ENCODE peak calls at places on chromosome 20, in four cellular contexts. Y is HepG2, I is GM12878, Z is H1. O is an unnamed sample.

GRCh38 chr20:8855315-8855714 is 213.6 kb upstream of the PLCB4 start:
- DNase-seq in Y (no peak), I (no peak), Z (no peak), O (no peak)

GRCh38 chr20:18722381-18722780 is 91.2 kb upstream of the SCP2D1 start:
- DNase-seq in Y (no peak), I (no peak), Z (no peak), O (no peak)

GRCh38 chr20:63129376-63129965 is 86.5 kb downstream of the YTHDF1 start:
- DNase-seq in Y (no peak), I (no peak), Z (no peak), O (no peak)

GRCh38 chr20:43925215-43925614 is 10.6 kb downstream of the TOX2 start:
- DNase-seq in Y (no peak), I (peak), Z (no peak), O (no peak)

GRCh38 chr20:47544240-47544639 is 42.6 kb downstream of the NCOA3 start:
- DNase-seq in Y (no peak), I (no peak), Z (no peak), O (no peak)

GRCh38 chr20:48523191-48523757 is 304.5 kb downstream of the PREX1 start:
- DNase-seq in Y (peak), I (no peak), Z (peak), O (peak)

GRCh38 chr20:20435453-20435852 is 67.5 kb downstream of the INSM1 start:
- DNase-seq in Y (no peak), I (no peak), Z (no peak), O (no peak)

GRCh38 chr20:60053125-60053812 is 95.0 kb downstream of the CDH26 start:
- DNase-seq in Y (peak), I (no peak), Z (no peak), O (no peak)

GRCh38 chr20:11891827-11892521 is 25.7 kb upstream of the BTBD3 start:
- DNase-seq in Y (peak), I (peak), Z (peak), O (peak)

GRCh38 chr20:44619294-44619693 is 32.2 kb downstream of the ADA start:
- DNase-seq in Y (no peak), I (no peak), Z (no peak), O (no peak)

GRCh38 chr20:13008761-13009681 is at the start of gene SPTLC3:
- DNase-seq in Y (peak), I (no peak), Z (no peak), O (no peak)

GRCh38 chr20:63101781-63102719 is 95.3 kb upstream of the BHLHE23 start:
- DNase-seq in Y (no peak), I (no peak), Z (peak), O (no peak)

GRCh38 chr20:3461911-3462677 is 8.7 kb upstream of the ATRN start:
- DNase-seq in Y (no peak), I (no peak), Z (no peak), O (no peak)

GRCh38 chr20:4962257-4962855 is 39.0 kb downstream of the SLC23A2 start:
- DNase-seq in Y (no peak), I (no peak), Z (no peak), O (no peak)

GRCh38 chr20:18543216-18543615 is 24.0 kb upstream of the SMIM26 start:
- DNase-seq in Y (no peak), I (no peak), Z (no peak), O (no peak)

GRCh38 chr20:4813839-4814695 is 92.4 kb downstream of the PRND start:
- DNase-seq in Y (no peak), I (peak), Z (no peak), O (no peak)

GRCh38 chr20:19275630-19276071 is 63.2 kb downstream of the SLC24A3 start:
- DNase-seq in Y (no peak), I (no peak), Z (no peak), O (no peak)

GRCh38 chr20:2458919-2459499 is 11.6 kb downstream of the SNRPB start:
- DNase-seq in Y (no peak), I (no peak), Z (no peak), O (no peak)

GRCh38 chr20:9514461-9515210 is at the start of gene LAMP5:
- DNase-seq in Y (no peak), I (no peak), Z (peak), O (peak)

GRCh38 chr20:44457016-44457415 is 18.7 kb upstream of the TTPAL start:
- DNase-seq in Y (no peak), I (no peak), Z (no peak), O (no peak)

GRCh38 chr20:33673411-33674293 is 576 bp downstream of the NECAB3 start:
- DNase-seq in Y (no peak), I (no peak), Z (no peak), O (no peak)

GRCh38 chr20:33676121-33676520 is 1.9 kb upstream of the NECAB3 start:
- DNase-seq in Y (no peak), I (no peak), Z (no peak), O (no peak)

GRCh38 chr20:33676652-33677645 is 2.7 kb upstream of the NECAB3 start:
- DNase-seq in Y (no peak), I (no peak), Z (no peak), O (no peak)

GRCh38 chr20:33674294-33675126 is at the start of gene NECAB3:
- DNase-seq in Y (peak), I (no peak), Z (peak), O (no peak)

DNA sequence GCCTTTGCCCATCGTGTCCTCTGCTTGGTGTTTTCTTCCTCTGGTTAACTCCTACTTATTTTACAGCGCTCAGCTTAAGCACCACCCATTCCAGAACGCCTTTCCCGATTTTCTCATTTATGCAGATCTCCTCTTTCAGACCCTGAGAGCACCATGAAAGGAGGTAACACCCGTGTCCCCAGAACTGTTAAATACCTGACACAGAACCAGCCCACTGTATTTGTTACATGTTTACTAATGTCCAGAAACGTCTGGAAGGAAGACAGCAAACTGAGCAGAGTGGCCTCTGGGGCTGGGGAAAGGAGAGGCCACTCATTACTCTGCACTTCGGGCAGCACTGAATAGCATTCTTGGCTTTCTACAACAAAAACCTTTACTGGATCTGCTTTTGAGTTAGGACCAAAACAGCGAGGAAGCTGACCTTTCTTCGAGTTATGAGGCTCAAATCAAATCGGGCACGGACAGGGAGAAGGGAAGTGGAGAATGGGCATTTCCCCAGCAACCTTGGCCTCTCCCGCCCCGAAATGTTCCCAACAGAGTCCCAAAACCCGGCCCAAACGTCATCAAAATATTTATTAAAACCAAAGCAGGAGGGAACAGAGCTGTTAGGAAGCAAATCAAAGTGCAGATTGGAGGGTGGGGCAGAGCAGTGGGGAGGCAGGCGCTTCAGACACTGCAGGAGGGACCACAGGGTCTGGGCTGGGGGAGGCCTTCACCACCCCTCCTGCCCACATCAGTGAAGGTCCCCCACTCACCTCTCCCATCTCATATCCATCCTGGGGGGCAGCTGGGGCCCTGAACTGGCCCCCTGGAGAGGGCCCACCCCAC is 1.1 kb upstream of the NECAB3 start:
- DNase-seq in Y (no peak), I (no peak), Z (no peak), O (no peak)
- H3K4me3 ChIP-seq in Y (peak), I (no peak), Z (peak), O (peak)

GRCh38 chr20:31870703-31871601 is 518 bp downstream of the TTLL9 start:
- DNase-seq in Y (no peak), I (no peak), Z (peak), O (no peak)

GRCh38 chr20:31869673-31869941 is 720 bp downstream of the DUSP15 start:
- DNase-seq in Y (no peak), I (no peak), Z (no peak), O (no peak)

GRCh38 chr20:31868853-31869672 is 1.3 kb downstream of the DUSP15 start:
- DNase-seq in Y (no peak), I (no peak), Z (peak), O (no peak)

GRCh38 chr20:31871602-31871954 is 1.1 kb downstream of the TTLL9 start:
- DNase-seq in Y (no peak), I (no peak), Z (no peak), O (no peak)

DNA sequence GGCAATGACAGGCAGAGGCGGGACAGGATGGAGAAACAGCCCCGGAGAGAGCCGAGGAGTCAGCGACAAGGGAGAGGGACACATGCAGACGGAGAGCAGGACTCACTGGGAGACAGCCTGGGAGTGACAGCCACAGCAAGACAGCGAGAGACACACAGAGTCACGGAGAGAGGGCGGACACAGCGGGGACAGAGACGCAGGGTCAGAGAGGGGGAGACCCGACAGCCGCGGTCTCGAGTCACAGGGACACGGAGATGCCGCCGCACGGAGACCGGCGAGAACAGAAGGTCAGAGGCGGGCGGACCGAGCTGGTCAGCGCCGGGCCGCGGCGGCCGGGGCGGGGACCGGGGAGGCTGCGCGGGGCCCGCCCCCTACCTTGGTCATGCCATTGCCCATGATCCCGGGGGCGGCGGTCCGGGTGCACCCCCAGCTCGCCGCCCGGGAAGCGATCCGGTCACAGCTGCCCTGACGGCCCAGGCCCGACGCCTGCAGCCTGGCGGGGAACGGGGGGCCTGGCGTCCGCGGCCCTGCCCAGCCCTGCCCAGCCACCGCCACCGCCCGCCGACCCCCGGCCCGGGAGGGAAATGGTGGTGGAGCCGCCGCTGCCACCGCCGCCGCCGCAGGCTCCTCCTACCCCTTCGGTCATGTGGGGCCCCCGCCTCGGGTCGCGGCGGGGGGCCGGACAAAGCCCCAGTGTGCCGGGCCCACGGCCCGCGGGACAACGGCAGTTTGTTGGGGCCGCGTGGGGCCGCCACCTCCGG is at the start of the genes DUSP15 and TTLL9:
- DNase-seq in Y (no peak), I (no peak), Z (peak), O (no peak)
- TF ChIP-seq SUZ12 in Y (no peak), I (peak), Z (peak), O (no peak)

DNA sequence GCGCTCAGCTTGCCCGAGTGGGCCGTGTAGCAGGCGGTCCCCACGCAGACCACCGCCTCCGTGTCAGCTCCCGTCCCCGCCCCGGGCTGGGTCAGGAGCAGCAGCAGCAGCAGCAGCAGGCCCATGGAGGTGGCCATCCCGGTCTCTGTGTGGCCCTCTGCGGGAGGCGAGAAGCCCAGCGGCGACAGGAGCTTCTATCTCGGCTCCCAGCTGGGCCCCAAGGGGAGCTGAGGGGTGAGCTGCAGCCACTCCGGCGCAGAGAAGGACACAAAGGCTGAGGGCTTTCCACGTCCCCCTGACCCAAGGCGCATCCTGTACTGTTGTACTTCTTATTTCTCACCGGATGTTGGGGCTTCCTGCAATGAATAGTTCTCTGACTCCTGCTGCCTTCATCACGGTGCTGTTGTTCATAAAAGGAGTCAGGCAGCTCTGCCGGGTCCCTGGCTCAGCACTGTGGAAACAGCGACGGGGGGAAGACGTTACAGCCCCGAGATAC is at the start of gene CD93:
- DNase-seq in Y (no peak), I (no peak), Z (no peak), O (no peak)
- H3K4me3 ChIP-seq in Y (no peak), I (no peak), Z (no peak), O (no peak)

GRCh38 chr20:41203660-41204059 is 66.3 kb downstream of the PLCG1 start:
- DNase-seq in Y (no peak), I (no peak), Z (no peak), O (no peak)

GRCh38 chr20:41205313-41205712 is 68.0 kb downstream of the PLCG1 start:
- DNase-seq in Y (no peak), I (no peak), Z (no peak), O (no peak)

GRCh38 chr20:41202426-41202825 is 65.1 kb downstream of the PLCG1 start:
- DNase-seq in Y (no peak), I (no peak), Z (no peak), O (no peak)

GRCh38 chr20:41201760-41202159 is 64.4 kb downstream of the PLCG1 start:
- DNase-seq in Y (no peak), I (no peak), Z (no peak), O (no peak)

GRCh38 chr20:41204304-41205265 is 67.2 kb downstream of the PLCG1 start:
- DNase-seq in Y (no peak), I (no peak), Z (no peak), O (no peak)
- TF ChIP-seq SUZ12 in Y (no peak), I (no peak), Z (no peak), O (no peak)

GRCh38 chr20:6855806-6856205 is 88.3 kb downstream of the BMP2 start:
- DNase-seq in Y (no peak), I (no peak), Z (no peak), O (no peak)

GRCh38 chr20:6863355-6863754 is 95.9 kb downstream of the BMP2 start:
- DNase-seq in Y (no peak), I (no peak), Z (no peak), O (no peak)

GRCh38 chr20:6852478-6852877 is 85.0 kb downstream of the BMP2 start:
- DNase-seq in Y (no peak), I (no peak), Z (no peak), O (no peak)

GRCh38 chr20:6855074-6855473 is 87.6 kb downstream of the BMP2 start:
- DNase-seq in Y (no peak), I (no peak), Z (no peak), O (no peak)

GRCh38 chr20:6857929-6858328 is 90.4 kb downstream of the BMP2 start:
- DNase-seq in Y (no peak), I (no peak), Z (no peak), O (no peak)
- H3K4me3 ChIP-seq in Y (no peak), I (no peak), Z (no peak), O (no peak)

GRCh38 chr20:54131675-54132611 is 41.8 kb downstream of the CYP24A1 start:
- DNase-seq in Y (no peak), I (no peak), Z (no peak), O (no peak)
- TF ChIP-seq SUZ12 in Y (no peak), I (no peak), Z (no peak), O (no peak)

GRCh38 chr20:37344506-37345338 is 1.2 kb upstream of the SRC start:
- DNase-seq in Y (peak), I (no peak), Z (no peak), O (no peak)
- H3K4me3 ChIP-seq in Y (peak), I (peak), Z (no peak), O (no peak)

GRCh38 chr20:24948939-24949679 is at the start of gene CST7:
- DNase-seq in Y (no peak), I (peak), Z (no peak), O (no peak)
- TF ChIP-seq SUZ12 in Y (no peak), I (no peak), Z (no peak), O (no peak)

DNA sequence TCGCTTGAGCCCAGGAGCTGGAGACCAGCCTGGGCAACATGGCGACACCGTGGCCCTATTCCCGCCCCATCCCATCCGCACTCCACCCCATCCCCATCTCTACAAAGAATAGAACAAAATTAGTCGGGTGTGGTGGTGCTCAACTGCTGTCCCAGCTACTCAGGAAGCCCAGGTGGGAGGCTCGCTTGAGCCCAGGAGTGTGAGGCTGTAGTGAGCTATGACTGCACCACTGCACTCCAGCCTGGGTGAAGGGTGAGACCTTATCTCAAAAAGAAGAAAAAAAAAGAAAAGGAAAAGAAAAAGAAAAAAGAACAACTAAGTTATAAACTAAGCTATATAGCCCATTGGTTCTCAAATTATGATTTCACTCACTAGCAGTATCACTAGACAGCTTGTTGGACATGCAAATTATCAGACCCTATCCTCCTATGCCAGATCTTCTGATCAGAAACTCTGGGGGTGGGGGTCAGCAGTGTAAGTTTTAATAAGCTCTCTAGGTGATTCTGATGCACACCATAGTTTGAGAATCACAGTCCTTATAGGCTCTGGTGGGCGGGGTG is 491 bp upstream of the ITCH start:
- DNase-seq in Y (no peak), I (no peak), Z (no peak), O (no peak)
- H3K4me3 ChIP-seq in Y (peak), I (peak), Z (peak), O (peak)

GRCh38 chr20:59032023-59032712 is at the start of gene ATP5F1E:
- DNase-seq in Y (peak), I (peak), Z (peak), O (peak)
- TF ChIP-seq SUZ12 in Y (no peak), I (no peak), Z (no peak), O (no peak)